ENCODE peak calls at places on chromosome 14, in six cellular contexts. One of them, this sample, is unnamed.

GRCh38 chr14:69325086-69325485 is 65.1 kb downstream of the GALNT16 start:
- DNase-seq in iPS DF 19.7: no peak
- DNase-seq in NCI-H146: no peak
- DNase-seq in SK-N-DZ: no peak
- DNase-seq in MCF 10A: no peak
- DNase-seq in WERI-Rb-1: no peak
- DNase-seq in this sample: no peak

GRCh38 chr14:65585216-65585615 is 172.7 kb downstream of the FUT8 start:
- DNase-seq in iPS DF 19.7: no peak
- DNase-seq in NCI-H146: no peak
- DNase-seq in SK-N-DZ: no peak
- DNase-seq in MCF 10A: peak
- DNase-seq in WERI-Rb-1: no peak
- DNase-seq in this sample: no peak

GRCh38 chr14:61388173-61388975 is 67.0 kb downstream of the PRKCH start:
- DNase-seq in iPS DF 19.7: no peak
- DNase-seq in NCI-H146: no peak
- DNase-seq in SK-N-DZ: no peak
- DNase-seq in MCF 10A: peak
- DNase-seq in WERI-Rb-1: no peak
- DNase-seq in this sample: no peak

GRCh38 chr14:53458368-53458814 is 305.3 kb upstream of the DDHD1 start:
- DNase-seq in iPS DF 19.7: no peak
- DNase-seq in NCI-H146: no peak
- DNase-seq in SK-N-DZ: no peak
- DNase-seq in MCF 10A: peak
- DNase-seq in WERI-Rb-1: no peak
- DNase-seq in this sample: no peak

GRCh38 chr14:49659526-49660455 is 24.7 kb upstream of the DNAAF2 start:
- DNase-seq in iPS DF 19.7: no peak
- DNase-seq in NCI-H146: no peak
- DNase-seq in SK-N-DZ: no peak
- DNase-seq in MCF 10A: peak
- DNase-seq in WERI-Rb-1: no peak
- DNase-seq in this sample: no peak

GRCh38 chr14:85528080-85528881 is 1.7 kb upstream of the FLRT2 start:
- DNase-seq in iPS DF 19.7: no peak
- DNase-seq in NCI-H146: peak
- DNase-seq in SK-N-DZ: peak
- DNase-seq in MCF 10A: peak
- DNase-seq in WERI-Rb-1: peak
- DNase-seq in this sample: peak

GRCh38 chr14:104299993-104300761 is 161.8 kb downstream of the KIF26A start:
- DNase-seq in iPS DF 19.7: no peak
- DNase-seq in NCI-H146: no peak
- DNase-seq in SK-N-DZ: peak
- DNase-seq in MCF 10A: no peak
- DNase-seq in WERI-Rb-1: peak
- DNase-seq in this sample: peak

GRCh38 chr14:33589334-33589733 is 361.5 kb downstream of the EGLN3 start:
- DNase-seq in iPS DF 19.7: no peak
- DNase-seq in NCI-H146: no peak
- DNase-seq in SK-N-DZ: no peak
- DNase-seq in MCF 10A: peak
- DNase-seq in WERI-Rb-1: no peak
- DNase-seq in this sample: no peak

GRCh38 chr14:87161502-87161901 is 831.5 kb downstream of the GALC start:
- DNase-seq in iPS DF 19.7: no peak
- DNase-seq in NCI-H146: peak
- DNase-seq in SK-N-DZ: no peak
- DNase-seq in MCF 10A: no peak
- DNase-seq in WERI-Rb-1: peak
- DNase-seq in this sample: no peak

This sample was measured in right cardiac atrium.